ENCODE peak calls at places on chromosomes 1 and 21, in six cellular contexts. P, S, E, B, D and C are unnamed samples.

GRCh38 chr1:14282583-14283186 is 315.8 kb upstream of the KAZN start:
- DNase-seq in S (no peak), P (no peak), B (no peak), E (no peak), D (peak; percentile 48), C (no peak)

GRCh38 chr1:199701731-199702130 is 325.8 kb upstream of the NR5A2 start:
- DNase-seq in B (no peak), D (no peak), S (no peak), P (no peak), E (no peak), C (no peak)

GRCh38 chr1:11898831-11899467 is 27.3 kb downstream of the KIAA2013 start:
- DNase-seq in S (no peak), D (peak; percentile 93), P (no peak), E (no peak), B (no peak), C (peak; percentile 39)

GRCh38 chr1:25118554-25118953 is 113.7 kb downstream of the SYF2 start:
- DNase-seq in P (no peak), B (no peak), D (no peak), S (no peak), E (no peak), C (no peak)

GRCh38 chr1:156583821-156584622 is 4.5 kb downstream of the TTC24 start:
- DNase-seq in P (no peak), B (peak; percentile 83), E (peak; percentile 40), S (peak; percentile 81), D (peak; percentile 88), C (peak; percentile 75)

GRCh38 chr1:231931146-231931545 is 304.6 kb downstream of the DISC1 start:
- DNase-seq in S (no peak), D (no peak), P (no peak), E (no peak), B (no peak), C (no peak)

GRCh38 chr1:204714194-204714860 is 28.8 kb upstream of the LRRN2 start:
- DNase-seq in D (no peak), P (no peak), S (no peak), B (no peak), E (no peak), C (no peak)

GRCh38 chr1:6343506-6344405 is 49.8 kb downstream of the ACOT7 start:
- DNase-seq in B (peak; percentile 45), S (peak; percentile 77), E (peak; percentile 50), D (peak; percentile 92), P (no peak), C (peak; percentile 54)

GRCh38 chr1:207853372-207853757 is 57.6 kb downstream of the CD34 start:
- DNase-seq in S (no peak), D (no peak), B (no peak), P (no peak), E (no peak), C (no peak)

GRCh38 chr1:151946366-151946764 is 37.1 kb upstream of the THEM4 start:
- DNase-seq in E (no peak), B (no peak), D (no peak), P (no peak), S (no peak), C (no peak)

GRCh38 chr1:152481869-152482664 is 28.5 kb upstream of the LCE5A start:
- DNase-seq in B (no peak), P (no peak), S (no peak), E (no peak), D (no peak), C (no peak)

GRCh38 chr1:56973898-56974752 is 8.3 kb upstream of the C8B start:
- DNase-seq in S (no peak), P (no peak), D (no peak), B (no peak), E (no peak), C (no peak)

GRCh38 chr1:197173571-197174482 is 27.4 kb upstream of the ASPM start:
- DNase-seq in B (no peak), P (no peak), S (no peak), E (peak; percentile 91), D (no peak), C (no peak)

GRCh38 chr1:162357681-162358266 is 18.9 kb downstream of the SPATA46 start:
- DNase-seq in B (peak; percentile 18), S (peak; percentile 65), P (no peak), D (no peak), E (peak; percentile 30), C (peak; percentile 30)

GRCh38 chr1:184906771-184907170 is 67.5 kb downstream of the NIBAN1 start:
- DNase-seq in P (no peak), B (no peak), D (no peak), S (no peak), E (no peak), C (no peak)

GRCh38 chr21:42565886-42566523 is 52.4 kb downstream of the SLC37A1 start:
- DNase-seq in B (no peak), E (no peak), S (no peak), P (no peak), D (no peak), C (no peak)
- TF ChIP-seq JUND in B (no peak), E (no peak), S (no peak), P (no peak), D (no peak), C (no peak)

DNA sequence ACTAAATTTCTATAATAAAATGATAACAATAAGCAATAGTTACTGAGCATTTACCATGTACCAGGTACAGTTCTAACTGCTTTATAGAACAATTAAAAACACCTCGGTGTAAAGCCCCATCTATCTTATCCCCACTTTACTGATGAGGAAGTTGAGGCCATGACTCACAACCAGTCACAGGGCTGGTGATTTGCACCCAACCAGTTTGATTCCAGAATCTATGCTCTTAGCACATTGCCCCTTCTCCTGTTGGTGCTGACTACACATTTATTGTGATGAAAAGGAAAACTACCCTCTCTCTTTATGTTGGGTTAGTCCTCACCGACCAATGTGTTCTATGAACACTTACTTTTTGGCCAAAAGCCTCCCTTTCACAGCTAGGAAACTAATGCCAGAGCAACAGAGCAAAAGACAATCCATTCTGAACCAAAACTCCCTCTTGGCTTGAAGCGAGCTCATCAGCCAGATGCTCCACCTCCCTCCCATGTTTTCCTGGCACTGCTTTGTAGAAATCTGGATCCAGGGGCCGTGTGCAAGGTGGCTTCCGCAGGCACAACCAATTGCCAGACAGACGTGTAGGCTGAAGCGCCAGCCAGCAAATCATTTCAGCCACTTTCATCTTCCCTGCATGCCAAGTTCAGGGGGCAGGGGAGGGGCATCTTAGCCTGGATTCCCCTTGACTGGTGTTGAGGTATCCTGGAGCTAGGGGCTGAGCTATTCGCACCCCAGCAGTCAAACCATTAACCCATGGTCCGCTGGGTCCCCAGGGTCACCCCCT is 32.0 kb upstream of the SLC30A1 start:
- DNase-seq in B (no peak), S (no peak), P (no peak), E (peak; percentile 69), D (no peak), C (no peak)
- TF ChIP-seq JUND in B (no peak), S (peak; percentile 68), P (no peak), E (no peak), D (no peak), C (no peak)

GRCh38 chr1:115262886-115263285 is 75.2 kb downstream of the NGF start:
- DNase-seq in B (no peak), P (no peak), E (no peak), S (no peak), D (no peak), C (no peak)

GRCh38 chr1:115261511-115261910 is 76.5 kb downstream of the NGF start:
- DNase-seq in P (no peak), E (no peak), B (no peak), S (no peak), D (no peak), C (no peak)

GRCh38 chr1:115255154-115255553 is 82.9 kb downstream of the NGF start:
- DNase-seq in D (no peak), S (no peak), E (no peak), B (no peak), P (no peak), C (no peak)

GRCh38 chr1:115257596-115257995 is 80.5 kb downstream of the NGF start:
- DNase-seq in S (no peak), P (no peak), B (no peak), D (no peak), E (no peak), C (no peak)

DNA sequence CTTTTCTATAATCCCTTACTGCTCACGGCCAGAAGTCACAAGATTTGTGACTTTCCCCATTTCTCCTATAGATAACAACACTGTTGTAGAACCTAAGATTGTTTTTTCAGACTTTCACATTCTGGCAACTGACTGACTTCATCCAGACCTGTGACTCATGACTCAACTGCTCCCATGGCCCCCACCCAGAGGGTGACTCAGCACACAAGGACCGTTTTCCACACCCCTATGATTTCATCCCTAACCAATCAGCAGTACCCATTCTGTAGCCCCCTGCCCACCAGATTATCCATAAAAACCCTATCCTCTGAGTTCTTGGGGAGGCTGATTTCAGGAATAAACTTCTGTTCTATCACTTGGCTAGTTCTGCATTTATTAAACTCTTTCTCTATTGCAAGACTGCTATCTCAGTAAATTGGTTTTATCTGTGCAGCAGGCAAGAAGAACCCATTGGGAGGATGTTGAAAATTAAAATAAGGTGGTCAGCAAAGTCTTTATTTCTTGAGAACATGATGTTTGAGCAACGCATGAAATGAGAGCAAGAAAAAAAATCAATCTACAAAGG is 79.7 kb downstream of the NGF start:
- DNase-seq in B (peak; percentile 2), E (no peak), P (no peak), D (no peak), S (no peak), C (no peak)
- TF ChIP-seq JUND in B (peak; percentile 26), E (no peak), P (no peak), D (no peak), S (peak; percentile 60), C (no peak)

GRCh38 chr1:109198745-109199144 is 15.0 kb upstream of the SARS1 start:
- DNase-seq in E (no peak), B (no peak), D (no peak), S (peak; percentile 15), P (no peak), C (no peak)

GRCh38 chr1:109199710-109200109 is 14.0 kb upstream of the SARS1 start:
- DNase-seq in P (no peak), D (no peak), E (no peak), S (no peak), B (no peak), C (no peak)

GRCh38 chr1:109193653-109194590 is 19.8 kb upstream of the SARS1 start:
- DNase-seq in B (no peak), S (peak; percentile 83), P (peak; percentile 37), E (no peak), D (peak; percentile 92), C (peak; percentile 42)

GRCh38 chr1:109198043-109198695 is 15.5 kb upstream of the SARS1 start:
- DNase-seq in E (no peak), P (no peak), S (peak; percentile 92), B (no peak), D (no peak), C (no peak)

DNA sequence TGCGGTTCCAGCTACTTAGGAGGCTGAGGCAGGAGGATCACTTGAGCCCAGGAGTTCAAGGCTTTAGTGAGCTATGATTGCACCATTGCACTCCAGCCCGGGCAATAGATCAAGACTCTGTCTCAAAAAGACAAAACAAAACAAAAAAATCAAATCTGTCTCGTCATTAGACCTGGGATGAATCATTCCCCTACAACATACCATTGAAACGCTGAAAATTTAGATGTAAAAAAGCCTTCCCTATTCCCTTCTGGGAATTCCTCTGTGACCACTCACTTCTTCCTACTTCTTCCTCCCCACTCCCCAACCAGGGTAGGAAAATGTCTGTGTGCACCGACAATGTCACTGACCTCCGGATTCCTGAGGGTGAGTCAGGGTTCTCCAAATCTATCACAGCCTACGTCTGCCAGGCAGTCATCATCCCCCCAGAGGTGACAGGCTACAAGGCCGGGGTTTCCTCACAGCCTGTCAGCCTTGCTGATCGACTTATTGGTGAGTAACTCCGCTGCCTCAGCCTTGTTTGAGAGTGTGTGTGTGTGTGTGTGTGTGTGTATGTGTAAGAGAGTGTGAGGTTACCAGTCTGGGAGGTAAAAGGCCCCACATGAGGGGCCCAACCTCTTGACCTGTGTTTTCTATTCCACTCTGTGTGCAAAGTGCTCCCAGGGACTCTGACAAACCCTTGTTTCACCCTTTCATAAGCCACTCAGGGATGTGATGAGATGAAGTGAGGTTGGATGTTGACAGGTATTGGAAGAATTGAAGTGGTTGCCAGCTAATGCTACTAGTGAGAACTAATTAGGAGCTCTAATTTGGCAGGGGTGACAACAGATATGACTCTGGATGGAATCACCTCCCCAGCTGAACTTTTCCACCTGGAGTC is 16.3 kb upstream of the SARS1 start:
- DNase-seq in S (peak; percentile 81), D (no peak), B (peak; percentile 69), P (no peak), E (peak; percentile 82), C (no peak)
- TF ChIP-seq JUND in S (peak; percentile 81), D (no peak), B (peak; percentile 78), P (no peak), E (no peak), C (no peak)